ENCODE peak calls at places on chromosomes 2 and 18, in eight cellular contexts. One of them, this sample, is unnamed. For H3K36me3, the result is how much of the 10 kb centered on the place peaks cover.

GRCh38 chr2:196718394-196718793 is 78.9 kb downstream of the CCDC150 start:
- DNase-seq in ascending aorta: no peak
- DNase-seq in adrenal gland: no peak
- DNase-seq in testis: no peak
- DNase-seq in gastrocnemius medialis: no peak
- DNase-seq in mucosa of descending colon: no peak
- DNase-seq in heart left ventricle: no peak
- DNase-seq in K562: no peak
- DNase-seq in this sample: no peak

GRCh38 chr2:86613515-86613914 is 10.2 kb downstream of the RNF103 start:
- DNase-seq in K562: no peak
- DNase-seq in ascending aorta: no peak
- DNase-seq in adrenal gland: no peak
- DNase-seq in testis: no peak
- DNase-seq in mucosa of descending colon: no peak
- DNase-seq in gastrocnemius medialis: no peak
- DNase-seq in heart left ventricle: no peak
- DNase-seq in this sample: no peak

GRCh38 chr2:105764059-105764458 is 19.3 kb downstream of the NCK2 start:
- DNase-seq in adrenal gland: no peak
- DNase-seq in mucosa of descending colon: no peak
- DNase-seq in heart left ventricle: no peak
- DNase-seq in ascending aorta: no peak
- DNase-seq in testis: no peak
- DNase-seq in gastrocnemius medialis: no peak
- DNase-seq in K562: no peak
- DNase-seq in this sample: no peak

GRCh38 chr2:185787530-185788145 is 49.0 kb downstream of the FSIP2 start:
- DNase-seq in heart left ventricle: no peak
- DNase-seq in mucosa of descending colon: no peak
- DNase-seq in K562: no peak
- DNase-seq in testis: no peak
- DNase-seq in adrenal gland: no peak
- DNase-seq in gastrocnemius medialis: no peak
- DNase-seq in ascending aorta: no peak
- DNase-seq in this sample: no peak

GRCh38 chr2:3115301-3116042 is 262.1 kb downstream of the EIPR1 start:
- DNase-seq in testis: peak
- DNase-seq in ascending aorta: no peak
- DNase-seq in gastrocnemius medialis: no peak
- DNase-seq in mucosa of descending colon: no peak
- DNase-seq in K562: no peak
- DNase-seq in heart left ventricle: no peak
- DNase-seq in adrenal gland: no peak
- DNase-seq in this sample: no peak

GRCh38 chr2:185201063-185201462 is 537.5 kb upstream of the FSIP2 start:
- DNase-seq in testis: no peak
- DNase-seq in ascending aorta: no peak
- DNase-seq in K562: no peak
- DNase-seq in heart left ventricle: no peak
- DNase-seq in adrenal gland: no peak
- DNase-seq in mucosa of descending colon: no peak
- DNase-seq in gastrocnemius medialis: no peak
- DNase-seq in this sample: no peak

GRCh38 chr2:218217366-218218309 is 649 bp downstream of the ARPC2 start:
- DNase-seq in testis: peak
- DNase-seq in ascending aorta: no peak
- DNase-seq in K562: peak
- DNase-seq in adrenal gland: peak
- DNase-seq in mucosa of descending colon: peak
- DNase-seq in gastrocnemius medialis: peak
- DNase-seq in heart left ventricle: peak
- DNase-seq in this sample: peak

GRCh38 chr18:54261894-54262293 is 7.4 kb upstream of the POLI start:
- DNase-seq in gastrocnemius medialis: no peak
- DNase-seq in ascending aorta: no peak
- DNase-seq in testis: no peak
- DNase-seq in adrenal gland: no peak
- DNase-seq in K562: peak
- DNase-seq in heart left ventricle: no peak
- DNase-seq in mucosa of descending colon: no peak
- DNase-seq in this sample: no peak

GRCh38 chr2:138676654-138677053 is 103.5 kb downstream of the NXPH2 start:
- DNase-seq in testis: no peak
- DNase-seq in gastrocnemius medialis: no peak
- DNase-seq in K562: no peak
- DNase-seq in adrenal gland: no peak
- DNase-seq in ascending aorta: no peak
- DNase-seq in heart left ventricle: no peak
- DNase-seq in mucosa of descending colon: no peak
- DNase-seq in this sample: no peak

GRCh38 chr18:47618758-47619157 is 311.7 kb downstream of the SMAD2 start:
- DNase-seq in adrenal gland: no peak
- DNase-seq in testis: no peak
- DNase-seq in K562: no peak
- DNase-seq in ascending aorta: no peak
- DNase-seq in heart left ventricle: no peak
- DNase-seq in mucosa of descending colon: no peak
- DNase-seq in gastrocnemius medialis: no peak
- DNase-seq in this sample: no peak

GRCh38 chr2:20429528-20429927 is 17.3 kb upstream of the RHOB start:
- DNase-seq in K562: no peak
- DNase-seq in mucosa of descending colon: peak
- DNase-seq in gastrocnemius medialis: no peak
- DNase-seq in heart left ventricle: no peak
- DNase-seq in testis: no peak
- DNase-seq in adrenal gland: no peak
- DNase-seq in ascending aorta: no peak
- DNase-seq in this sample: no peak

GRCh38 chr2:25885933-25886332 is 7.6 kb upstream of the ASXL2 start:
- DNase-seq in heart left ventricle: no peak
- DNase-seq in adrenal gland: no peak
- DNase-seq in testis: no peak
- DNase-seq in mucosa of descending colon: no peak
- DNase-seq in K562: no peak
- DNase-seq in gastrocnemius medialis: no peak
- DNase-seq in ascending aorta: no peak
- DNase-seq in this sample: no peak

GRCh38 chr2:203484266-203485112 is 50.6 kb downstream of the RAPH1 start:
- DNase-seq in testis: peak
- DNase-seq in adrenal gland: peak
- DNase-seq in gastrocnemius medialis: peak
- DNase-seq in mucosa of descending colon: peak
- DNase-seq in K562: peak
- DNase-seq in ascending aorta: no peak
- DNase-seq in heart left ventricle: peak
- DNase-seq in this sample: no peak

GRCh38 chr2:230777681-230778080 is 65.0 kb downstream of the CAB39 start:
- DNase-seq in testis: no peak
- DNase-seq in K562: no peak
- DNase-seq in ascending aorta: no peak
- DNase-seq in heart left ventricle: no peak
- DNase-seq in adrenal gland: no peak
- DNase-seq in gastrocnemius medialis: no peak
- DNase-seq in mucosa of descending colon: no peak
- DNase-seq in this sample: no peak

GRCh38 chr18:2853926-2854664 is 7.3 kb downstream of the EMILIN2 start:
- DNase-seq in adrenal gland: no peak
- DNase-seq in testis: no peak
- DNase-seq in ascending aorta: no peak
- DNase-seq in mucosa of descending colon: no peak
- DNase-seq in heart left ventricle: no peak
- DNase-seq in K562: peak
- DNase-seq in gastrocnemius medialis: no peak
- DNase-seq in this sample: no peak

GRCh38 chr2:104638795-104639194 is 215.1 kb upstream of the POU3F3 start:
- DNase-seq in ascending aorta: no peak
- DNase-seq in heart left ventricle: no peak
- DNase-seq in mucosa of descending colon: no peak
- DNase-seq in adrenal gland: no peak
- DNase-seq in testis: no peak
- DNase-seq in gastrocnemius medialis: no peak
- DNase-seq in K562: no peak
- DNase-seq in this sample: no peak

GRCh38 chr2:240203031-240203841 is 62.8 kb upstream of the OTOS start:
- DNase-seq in K562: no peak
- DNase-seq in mucosa of descending colon: no peak
- DNase-seq in heart left ventricle: no peak
- DNase-seq in testis: no peak
- DNase-seq in ascending aorta: no peak
- DNase-seq in adrenal gland: peak
- DNase-seq in gastrocnemius medialis: no peak
- DNase-seq in this sample: peak

GRCh38 chr2:195498176-195498575 is 158.8 kb upstream of the SLC39A10 start:
- DNase-seq in K562: peak
- DNase-seq in ascending aorta: peak
- DNase-seq in mucosa of descending colon: peak
- DNase-seq in adrenal gland: peak
- DNase-seq in heart left ventricle: no peak
- DNase-seq in gastrocnemius medialis: no peak
- DNase-seq in testis: peak
- DNase-seq in this sample: no peak

GRCh38 chr18:48882379-48882778 is 68.4 kb downstream of the SMAD7 start:
- DNase-seq in gastrocnemius medialis: no peak
- DNase-seq in heart left ventricle: no peak
- DNase-seq in mucosa of descending colon: no peak
- DNase-seq in ascending aorta: no peak
- DNase-seq in testis: no peak
- DNase-seq in K562: no peak
- DNase-seq in adrenal gland: no peak
- DNase-seq in this sample: no peak

GRCh38 chr2:170324640-170325046 is 146.7 kb downstream of the MYO3B start:
- DNase-seq in gastrocnemius medialis: no peak
- DNase-seq in testis: peak
- DNase-seq in K562: peak
- DNase-seq in adrenal gland: peak
- DNase-seq in ascending aorta: no peak
- DNase-seq in mucosa of descending colon: peak
- DNase-seq in heart left ventricle: no peak
- DNase-seq in this sample: no peak

GRCh38 chr2:20304411-20304810 is 46.2 kb downstream of the PUM2 start:
- DNase-seq in mucosa of descending colon: no peak
- DNase-seq in adrenal gland: no peak
- DNase-seq in ascending aorta: no peak
- DNase-seq in gastrocnemius medialis: no peak
- DNase-seq in heart left ventricle: no peak
- DNase-seq in testis: no peak
- DNase-seq in K562: no peak
- DNase-seq in this sample: no peak

GRCh38 chr18:48002933-48003365 is 72.5 kb upstream of the SMAD2 start:
- DNase-seq in gastrocnemius medialis: no peak
- DNase-seq in testis: peak
- DNase-seq in mucosa of descending colon: peak
- DNase-seq in ascending aorta: peak
- DNase-seq in adrenal gland: peak
- DNase-seq in heart left ventricle: peak
- DNase-seq in K562: no peak
- DNase-seq in this sample: peak

GRCh38 chr2:175282300-175282699 is 100.8 kb upstream of the ATP5MC3 start:
- DNase-seq in testis: no peak
- DNase-seq in K562: peak
- DNase-seq in ascending aorta: no peak
- DNase-seq in adrenal gland: no peak
- DNase-seq in heart left ventricle: no peak
- DNase-seq in gastrocnemius medialis: no peak
- DNase-seq in mucosa of descending colon: no peak
- DNase-seq in this sample: no peak

GRCh38 chr18:13048061-13048605 is 57.0 kb downstream of the CEP192 start:
- DNase-seq in K562: no peak
- DNase-seq in gastrocnemius medialis: no peak
- DNase-seq in ascending aorta: no peak
- DNase-seq in heart left ventricle: no peak
- DNase-seq in mucosa of descending colon: no peak
- DNase-seq in adrenal gland: no peak
- DNase-seq in testis: no peak
- DNase-seq in this sample: no peak

GRCh38 chr18:13051950-13052349 is 60.8 kb downstream of the CEP192 start:
- DNase-seq in mucosa of descending colon: no peak
- DNase-seq in heart left ventricle: no peak
- DNase-seq in adrenal gland: peak
- DNase-seq in K562: no peak
- DNase-seq in ascending aorta: no peak
- DNase-seq in testis: no peak
- DNase-seq in gastrocnemius medialis: no peak
- DNase-seq in this sample: no peak

GRCh38 chr18:13051159-13051558 is 60.0 kb downstream of the CEP192 start:
- DNase-seq in mucosa of descending colon: no peak
- DNase-seq in gastrocnemius medialis: no peak
- DNase-seq in ascending aorta: no peak
- DNase-seq in adrenal gland: no peak
- DNase-seq in heart left ventricle: no peak
- DNase-seq in K562: no peak
- DNase-seq in testis: no peak
- DNase-seq in this sample: no peak
- H3K36me3 ChIP-seq in mucosa of descending colon: under half
- H3K36me3 ChIP-seq in gastrocnemius medialis: under half
- H3K36me3 ChIP-seq in ascending aorta: half or more
- H3K36me3 ChIP-seq in adrenal gland: under half
- H3K36me3 ChIP-seq in heart left ventricle: half or more
- H3K36me3 ChIP-seq in K562: half or more
- H3K36me3 ChIP-seq in testis: under half
- H3K36me3 ChIP-seq in this sample: under half

GRCh38 chr2:228318218-228318617 is 136.7 kb upstream of the SPHKAP start:
- DNase-seq in testis: peak
- DNase-seq in ascending aorta: no peak
- DNase-seq in mucosa of descending colon: peak
- DNase-seq in gastrocnemius medialis: no peak
- DNase-seq in adrenal gland: peak
- DNase-seq in heart left ventricle: peak
- DNase-seq in K562: no peak
- DNase-seq in this sample: no peak
- TF ChIP-seq CTCF in testis: no peak
- TF ChIP-seq CTCF in ascending aorta: no peak
- TF ChIP-seq CTCF in mucosa of descending colon: no peak
- TF ChIP-seq CTCF in gastrocnemius medialis: no peak
- TF ChIP-seq CTCF in adrenal gland: peak
- TF ChIP-seq CTCF in heart left ventricle: peak
- TF ChIP-seq CTCF in K562: no peak
- TF ChIP-seq CTCF in this sample: peak

DNA sequence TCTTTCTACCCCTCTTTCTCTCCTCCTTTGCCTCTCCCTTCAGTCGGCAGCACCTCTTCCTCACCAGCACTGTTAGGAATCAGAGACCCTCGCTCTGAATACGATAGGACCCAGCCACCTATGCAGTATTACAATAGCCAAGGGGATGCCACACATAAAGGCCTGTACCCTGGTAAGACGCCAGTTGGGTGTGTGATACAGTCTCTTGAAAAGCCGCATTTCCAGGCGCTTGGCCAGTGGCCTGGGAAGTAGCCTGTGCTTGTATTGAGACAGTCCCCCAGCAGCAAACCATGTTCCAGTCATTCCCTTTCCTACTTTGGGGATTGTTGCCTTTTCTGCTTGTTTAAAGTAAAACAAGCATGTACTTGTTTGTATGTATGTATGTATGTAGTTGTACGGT is 118.4 kb upstream of the DAPL1 start:
- DNase-seq in heart left ventricle: peak
- DNase-seq in gastrocnemius medialis: no peak
- DNase-seq in ascending aorta: no peak
- DNase-seq in testis: peak
- DNase-seq in adrenal gland: no peak
- DNase-seq in K562: no peak
- DNase-seq in mucosa of descending colon: no peak
- DNase-seq in this sample: no peak
- H3K36me3 ChIP-seq in heart left ventricle: half or more
- H3K36me3 ChIP-seq in gastrocnemius medialis: under half
- H3K36me3 ChIP-seq in ascending aorta: under half
- H3K36me3 ChIP-seq in testis: under half
- H3K36me3 ChIP-seq in adrenal gland: under half
- H3K36me3 ChIP-seq in K562: half or more
- H3K36me3 ChIP-seq in mucosa of descending colon: under half
- H3K36me3 ChIP-seq in this sample: under half

GRCh38 chr2:101036562-101036961 is 34.5 kb downstream of the RPL31 start:
- DNase-seq in K562: peak
- DNase-seq in gastrocnemius medialis: no peak
- DNase-seq in heart left ventricle: no peak
- DNase-seq in ascending aorta: no peak
- DNase-seq in adrenal gland: no peak
- DNase-seq in mucosa of descending colon: no peak
- DNase-seq in testis: no peak
- DNase-seq in this sample: no peak
- TF ChIP-seq CTCF in K562: peak
- TF ChIP-seq CTCF in gastrocnemius medialis: peak
- TF ChIP-seq CTCF in heart left ventricle: peak
- TF ChIP-seq CTCF in ascending aorta: no peak
- TF ChIP-seq CTCF in adrenal gland: peak
- TF ChIP-seq CTCF in mucosa of descending colon: no peak
- TF ChIP-seq CTCF in testis: peak
- TF ChIP-seq CTCF in this sample: peak